ENCODE peak calls at places on chromosomes 7 and 10, in seven cellular contexts. Q is astrocyte of the spinal cord, F is uterus, K is astrocyte, R is choroid plexus epithelial cell, X is psoas muscle, P is K562. N is an unnamed sample.

GRCh38 chr7:148993193-148993592 is 35.1 kb downstream of the PDIA4 start:
- DNase-seq in Q (no peak), F (no peak), K (no peak), R (no peak), X (no peak), P (no peak), N (no peak)

GRCh38 chr7:155408657-155409586 is 49.0 kb upstream of the EN2 start:
- DNase-seq in Q (no peak), F (no peak), K (no peak), R (peak), X (no peak), P (no peak), N (no peak)

GRCh38 chr7:73904219-73905136 is 43.5 kb downstream of the TMEM270 start:
- DNase-seq in Q (peak), F (no peak), K (peak), R (no peak), X (peak), P (no peak), N (no peak)

GRCh38 chr7:50595538-50596102 is 30.4 kb upstream of the DDC start:
- DNase-seq in Q (peak), F (peak), K (peak), R (peak), X (peak), P (peak), N (no peak)

GRCh38 chr10:128095023-128095752 is 31.0 kb downstream of the MKI67 start:
- DNase-seq in Q (no peak), F (no peak), K (no peak), R (no peak), X (no peak), P (no peak), N (no peak)

GRCh38 chr7:129607471-129608120 is 3.9 kb upstream of the NRF1 start:
- DNase-seq in Q (peak), F (no peak), K (no peak), R (peak), X (no peak), P (peak), N (no peak)

GRCh38 chr7:36658603-36659516 is 65.4 kb downstream of the AOAH start:
- DNase-seq in Q (peak), F (no peak), K (peak), R (peak), X (no peak), P (no peak), N (no peak)

GRCh38 chr10:94630017-94630688 is 53.4 kb upstream of the CYP2C18 start:
- DNase-seq in Q (peak), F (no peak), K (peak), R (peak), X (no peak), P (peak), N (no peak)

GRCh38 chr10:124552877-124553276 is 91.3 kb downstream of the LHPP start:
- DNase-seq in Q (no peak), F (no peak), K (no peak), R (no peak), X (no peak), P (no peak), N (no peak)

GRCh38 chr10:51729822-51730530 is 30.6 kb upstream of the CSTF2T start:
- DNase-seq in Q (no peak), F (no peak), K (no peak), R (no peak), X (no peak), P (no peak), N (no peak)

GRCh38 chr7:94509264-94509878 is at the start of gene CASD1:
- DNase-seq in Q (peak), F (peak), K (no peak), R (peak), X (peak), P (no peak), N (peak)

GRCh38 chr10:5975641-5976473 is 1.5 kb downstream of the IL15RA start:
- DNase-seq in Q (no peak), F (peak), K (peak), R (peak), X (peak), P (no peak), N (no peak)

GRCh38 chr7:152733286-152733934 is 26.1 kb upstream of the ACTR3B start:
- DNase-seq in Q (no peak), F (no peak), K (no peak), R (no peak), X (no peak), P (no peak), N (no peak)

GRCh38 chr7:73606801-73607691 is 17.3 kb downstream of the MLXIPL start:
- DNase-seq in Q (peak), F (peak), K (no peak), R (peak), X (peak), P (peak), N (peak)

GRCh38 chr10:6878067-6878412 is 298.0 kb upstream of the PRKCQ start:
- DNase-seq in Q (peak), F (no peak), K (peak), R (no peak), X (no peak), P (no peak), N (no peak)

GRCh38 chr10:91123246-91123645 is 97.2 kb upstream of the PCGF5 start:
- DNase-seq in Q (no peak), F (no peak), K (no peak), R (no peak), X (no peak), P (no peak), N (no peak)

GRCh38 chr10:17453377-17454091 is 861 bp downstream of the ST8SIA6 start:
- DNase-seq in Q (peak), F (peak), K (peak), R (peak), X (peak), P (peak), N (no peak)

GRCh38 chr10:14952851-14953451 is 945 bp downstream of the DCLRE1C start:
- DNase-seq in Q (no peak), F (no peak), K (no peak), R (peak), X (no peak), P (no peak), N (peak)

DNA sequence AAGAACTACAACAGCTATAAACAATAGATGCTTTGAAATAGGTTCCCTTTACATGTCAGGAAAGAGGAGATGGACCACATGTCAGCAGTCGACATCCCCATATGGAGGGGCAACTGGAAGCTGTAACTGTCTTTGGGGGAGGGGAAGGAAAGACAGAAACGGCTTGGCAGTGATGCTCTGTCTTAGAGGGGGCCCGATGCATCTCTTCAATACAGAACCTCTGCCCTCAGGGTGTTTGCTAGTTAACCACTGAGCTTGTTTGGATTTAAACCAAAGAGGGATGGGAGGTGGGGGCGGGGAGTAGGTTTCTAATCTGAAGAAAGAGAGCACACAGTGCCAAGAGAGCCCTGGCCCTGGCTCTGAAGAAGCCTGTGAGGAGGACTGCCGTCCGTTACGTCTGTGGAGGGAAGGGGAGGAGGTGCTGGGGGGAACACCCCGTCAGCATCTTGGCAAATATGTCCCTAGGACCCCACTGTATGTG is 55.2 kb downstream of the CPVL start:
- DNase-seq in Q (no peak), F (peak), K (no peak), R (peak), X (peak), P (no peak), N (no peak)
- H3K4me3 ChIP-seq in Q (peak), F (peak), K (peak), R (peak), X (peak), P (no peak), N (no peak)

GRCh38 chr10:96764345-96764744 is 44.0 kb upstream of the PIK3AP1 start:
- DNase-seq in Q (no peak), F (no peak), K (no peak), R (no peak), X (no peak), P (no peak), N (no peak)

GRCh38 chr10:96768136-96768535 is 47.8 kb upstream of the PIK3AP1 start:
- DNase-seq in Q (no peak), F (no peak), K (no peak), R (no peak), X (no peak), P (no peak), N (no peak)

GRCh38 chr10:96767611-96768010 is 47.3 kb upstream of the PIK3AP1 start:
- DNase-seq in Q (no peak), F (no peak), K (no peak), R (no peak), X (no peak), P (no peak), N (no peak)

GRCh38 chr10:96770987-96771386 is 50.7 kb upstream of the PIK3AP1 start:
- DNase-seq in Q (no peak), F (no peak), K (no peak), R (no peak), X (no peak), P (no peak), N (no peak)

GRCh38 chr10:96765406-96766240 is 45.3 kb upstream of the PIK3AP1 start:
- DNase-seq in Q (peak), F (no peak), K (peak), R (peak), X (peak), P (peak), N (peak)
- TF ChIP-seq CTCF in Q (peak), F (peak), K (peak), R (peak), X (peak), P (peak), N (peak)

DNA sequence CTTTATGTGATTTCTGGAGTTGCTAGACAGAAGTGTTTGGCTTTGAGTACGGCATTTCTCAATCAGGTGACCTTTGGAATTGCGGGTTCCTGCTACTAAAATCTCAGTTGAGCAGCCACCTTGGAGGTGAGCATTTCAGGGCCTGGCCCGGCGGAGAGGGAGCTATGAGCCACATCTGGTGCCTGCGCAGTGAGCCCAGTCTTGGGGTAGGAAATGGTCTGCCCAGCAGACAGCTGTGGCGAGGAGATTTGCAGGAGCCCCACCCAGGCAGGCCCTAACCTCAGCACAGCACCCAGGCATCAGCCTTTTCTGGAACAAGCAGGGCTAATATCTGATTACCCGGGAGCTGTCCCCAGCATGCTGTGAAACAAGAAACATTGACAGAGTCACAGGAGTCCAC is 547.9 kb upstream of the FOXK1 start:
- DNase-seq in Q (no peak), F (no peak), K (no peak), R (no peak), X (no peak), P (no peak), N (no peak)
- H3K4me3 ChIP-seq in Q (no peak), F (no peak), K (no peak), R (no peak), X (no peak), P (no peak), N (no peak)

DNA sequence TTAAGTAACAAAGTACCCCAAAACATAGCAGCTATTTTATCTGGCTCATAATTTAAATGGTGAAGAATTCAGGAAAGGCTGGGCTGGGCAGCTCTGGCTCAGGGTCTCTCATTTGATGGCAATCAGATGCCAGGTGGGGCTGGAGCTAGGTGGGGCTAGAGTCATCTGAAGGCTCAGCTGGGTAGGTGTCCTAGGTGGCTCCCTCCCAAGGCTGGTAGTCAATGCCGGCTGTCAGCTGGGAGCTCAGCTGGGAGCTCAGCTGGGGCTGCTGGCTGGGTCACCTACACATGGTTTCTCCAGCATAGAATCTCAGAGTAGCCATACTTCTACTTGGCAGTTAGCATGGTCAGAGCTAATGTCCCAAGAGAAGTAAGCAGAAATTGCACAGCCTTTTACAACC is 34.1 kb downstream of the OSBPL3 start:
- DNase-seq in Q (no peak), F (no peak), K (no peak), R (no peak), X (no peak), P (no peak), N (no peak)
- TF ChIP-seq CTCF in Q (peak), F (no peak), K (no peak), R (no peak), X (no peak), P (no peak), N (no peak)

N was measured in HL-60.